ENCODE peak calls at places on chromosomes 3 and 15, in six cellular contexts. One of them, this sample, is unnamed.
A peak's percentile ranks its signal among the peaks of the same experiment; 100 is the strongest.

GRCh38 chr3:172256101-172256687 is 192.1 kb downstream of the GHSR start:
- DNase-seq in cardiac muscle cell: peak; percentile 92
- DNase-seq in psoas muscle: peak; percentile 22
- DNase-seq in neuronal stem cell: no peak
- DNase-seq in tibial nerve: peak; percentile 71
- DNase-seq in brain microvascular endothelial cell: no peak
- DNase-seq in this sample: no peak

GRCh38 chr3:127444761-127445160 is 145.8 kb downstream of the TPRA1 start:
- DNase-seq in brain microvascular endothelial cell: no peak
- DNase-seq in psoas muscle: no peak
- DNase-seq in tibial nerve: no peak
- DNase-seq in cardiac muscle cell: no peak
- DNase-seq in neuronal stem cell: no peak
- DNase-seq in this sample: no peak

GRCh38 chr3:170436697-170437096 is 18.0 kb downstream of the CLDN11 start:
- DNase-seq in cardiac muscle cell: no peak
- DNase-seq in tibial nerve: no peak
- DNase-seq in neuronal stem cell: no peak
- DNase-seq in psoas muscle: no peak
- DNase-seq in brain microvascular endothelial cell: no peak
- DNase-seq in this sample: no peak

GRCh38 chr15:52256366-52256765 is 39.2 kb downstream of the MYO5C start:
- DNase-seq in psoas muscle: peak; percentile 55
- DNase-seq in cardiac muscle cell: peak; percentile 83
- DNase-seq in brain microvascular endothelial cell: peak; percentile 81
- DNase-seq in tibial nerve: peak; percentile 86
- DNase-seq in neuronal stem cell: peak; percentile 83
- DNase-seq in this sample: peak; percentile 50

GRCh38 chr3:57597973-57598351 is 818 bp upstream of the ARF4 start:
- DNase-seq in tibial nerve: no peak
- DNase-seq in neuronal stem cell: no peak
- DNase-seq in cardiac muscle cell: no peak
- DNase-seq in brain microvascular endothelial cell: no peak
- DNase-seq in psoas muscle: no peak
- DNase-seq in this sample: no peak

GRCh38 chr15:66233487-66234415 is 19.8 kb downstream of the MEGF11 start:
- DNase-seq in tibial nerve: no peak
- DNase-seq in cardiac muscle cell: peak; percentile 22
- DNase-seq in psoas muscle: no peak
- DNase-seq in brain microvascular endothelial cell: no peak
- DNase-seq in neuronal stem cell: no peak
- DNase-seq in this sample: no peak

GRCh38 chr15:66863382-66864085 is 161.5 kb downstream of the SMAD6 start:
- DNase-seq in brain microvascular endothelial cell: no peak
- DNase-seq in psoas muscle: no peak
- DNase-seq in tibial nerve: no peak
- DNase-seq in cardiac muscle cell: no peak
- DNase-seq in neuronal stem cell: no peak
- DNase-seq in this sample: no peak

GRCh38 chr3:452221-452620 is 255.7 kb downstream of the CHL1 start:
- DNase-seq in neuronal stem cell: no peak
- DNase-seq in psoas muscle: no peak
- DNase-seq in tibial nerve: no peak
- DNase-seq in brain microvascular endothelial cell: no peak
- DNase-seq in cardiac muscle cell: no peak
- DNase-seq in this sample: no peak

GRCh38 chr3:194618858-194619608 is 14.2 kb downstream of the TMEM44 start:
- DNase-seq in tibial nerve: no peak
- DNase-seq in psoas muscle: no peak
- DNase-seq in brain microvascular endothelial cell: no peak
- DNase-seq in neuronal stem cell: no peak
- DNase-seq in cardiac muscle cell: no peak
- DNase-seq in this sample: no peak

GRCh38 chr3:69474186-69474585 is 88.3 kb upstream of the FRMD4B start:
- DNase-seq in neuronal stem cell: no peak
- DNase-seq in tibial nerve: no peak
- DNase-seq in brain microvascular endothelial cell: no peak
- DNase-seq in psoas muscle: no peak
- DNase-seq in cardiac muscle cell: no peak
- DNase-seq in this sample: no peak

DNA sequence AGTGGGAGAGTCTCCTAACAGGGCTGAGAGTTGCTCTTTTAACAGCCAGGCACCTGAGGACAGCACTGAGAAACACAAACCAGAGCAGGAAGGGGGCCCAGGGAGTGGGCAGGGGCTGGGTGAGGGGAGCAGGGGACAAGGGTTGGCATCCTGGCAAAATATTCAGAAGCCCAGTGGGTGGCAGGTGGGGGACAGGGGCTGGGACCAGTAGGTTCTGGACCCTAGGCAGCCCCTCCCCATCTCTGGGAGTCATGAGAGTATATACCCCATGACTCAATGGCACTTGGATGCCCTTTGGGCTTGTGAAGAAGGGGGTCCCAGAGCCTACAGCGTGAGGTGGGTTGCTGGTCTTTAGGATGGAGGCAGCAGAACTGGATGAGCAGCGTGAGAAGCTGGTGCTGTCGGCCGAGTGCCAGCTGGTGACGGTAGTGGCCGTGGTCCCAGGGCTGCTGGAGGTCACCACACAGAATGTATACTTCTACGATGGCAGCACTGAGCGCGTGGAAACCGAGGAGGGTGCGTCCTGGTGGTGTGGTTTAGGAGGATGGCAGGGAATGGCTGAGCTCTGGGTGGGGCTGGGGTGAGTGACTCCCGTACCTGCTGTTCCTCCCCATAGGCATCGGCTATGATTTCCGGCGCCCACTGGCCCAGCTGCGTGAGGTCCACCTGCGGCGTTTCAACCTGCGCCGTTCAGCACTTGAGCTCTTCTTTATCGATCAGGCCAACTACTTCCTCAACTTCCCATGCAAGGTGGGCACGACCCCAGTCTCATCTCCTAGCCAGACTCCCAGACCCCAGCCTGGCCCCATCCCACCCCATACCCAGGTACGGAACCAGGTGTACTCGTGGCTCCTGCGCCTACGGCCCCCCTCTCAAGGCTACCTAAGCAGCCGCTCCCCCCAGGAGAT is 24.2 kb downstream of the NBEAL2 start:
- DNase-seq in cardiac muscle cell: no peak
- DNase-seq in tibial nerve: no peak
- DNase-seq in psoas muscle: peak; percentile 9
- DNase-seq in neuronal stem cell: no peak
- DNase-seq in brain microvascular endothelial cell: no peak
- DNase-seq in this sample: no peak
- H3K36me3 ChIP-seq in cardiac muscle cell: no peaks in the 10 kb centered on the region
- H3K36me3 ChIP-seq in tibial nerve: peaks cover 89% of the 10 kb centered on the region
- H3K36me3 ChIP-seq in psoas muscle: peaks cover 61% of the 10 kb centered on the region
- H3K36me3 ChIP-seq in neuronal stem cell: peaks cover 9% of the 10 kb centered on the region
- H3K36me3 ChIP-seq in brain microvascular endothelial cell: peaks cover 11% of the 10 kb centered on the region
- H3K36me3 ChIP-seq in this sample: peaks cover 51% of the 10 kb centered on the region

DNA sequence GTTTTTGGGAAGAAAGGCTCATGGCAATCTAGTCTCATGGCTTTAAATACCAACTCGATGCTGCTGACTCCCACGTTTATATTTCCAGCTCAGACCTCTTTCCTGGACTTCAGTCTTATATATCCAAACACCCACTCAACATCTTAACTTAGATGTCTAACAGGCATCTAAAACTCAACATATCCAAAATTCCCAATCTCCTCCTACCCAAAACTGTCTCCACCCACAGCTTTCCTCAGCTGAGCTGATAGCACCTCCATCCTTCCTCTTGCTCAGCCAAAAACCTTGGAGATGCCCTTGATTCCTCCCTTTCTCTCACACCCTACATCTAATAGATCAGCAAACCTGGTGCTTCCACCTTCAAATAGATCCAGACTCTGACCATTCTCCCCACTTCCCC is 202.5 kb downstream of the TLE3 start:
- DNase-seq in cardiac muscle cell: no peak
- DNase-seq in tibial nerve: no peak
- DNase-seq in neuronal stem cell: no peak
- DNase-seq in psoas muscle: no peak
- DNase-seq in brain microvascular endothelial cell: no peak
- DNase-seq in this sample: no peak
- H3K27me3 ChIP-seq in cardiac muscle cell: no peaks in the 10 kb centered on the region
- H3K27me3 ChIP-seq in tibial nerve: no peaks in the 10 kb centered on the region
- H3K27me3 ChIP-seq in neuronal stem cell: peaks cover 41% of the 10 kb centered on the region
- H3K27me3 ChIP-seq in psoas muscle: no peaks in the 10 kb centered on the region
- H3K27me3 ChIP-seq in brain microvascular endothelial cell: peaks cover 4% of the 10 kb centered on the region
- H3K27me3 ChIP-seq in this sample: no peaks in the 10 kb centered on the region

GRCh38 chr15:40846846-40847224 is 3.0 kb downstream of the SPINT1 start:
- DNase-seq in cardiac muscle cell: no peak
- DNase-seq in neuronal stem cell: no peak
- DNase-seq in tibial nerve: no peak
- DNase-seq in brain microvascular endothelial cell: no peak
- DNase-seq in psoas muscle: no peak
- DNase-seq in this sample: no peak
- H3K4me3 ChIP-seq in cardiac muscle cell: no peak overlapping the region
- H3K4me3 ChIP-seq in neuronal stem cell: no peak overlapping the region
- H3K4me3 ChIP-seq in tibial nerve: no peak overlapping the region
- H3K4me3 ChIP-seq in brain microvascular endothelial cell: no peak overlapping the region
- H3K4me3 ChIP-seq in psoas muscle: no peak overlapping the region
- H3K4me3 ChIP-seq in this sample: no peak overlapping the region

GRCh38 chr3:167712445-167712844 is 22.2 kb downstream of the PDCD10 start:
- DNase-seq in cardiac muscle cell: no peak
- DNase-seq in neuronal stem cell: no peak
- DNase-seq in brain microvascular endothelial cell: no peak
- DNase-seq in psoas muscle: no peak
- DNase-seq in tibial nerve: no peak
- DNase-seq in this sample: no peak
- H3K36me3 ChIP-seq in cardiac muscle cell: no peaks in the 10 kb centered on the region
- H3K36me3 ChIP-seq in neuronal stem cell: peaks cover 8% of the 10 kb centered on the region
- H3K36me3 ChIP-seq in brain microvascular endothelial cell: peaks cover 2% of the 10 kb centered on the region
- H3K36me3 ChIP-seq in psoas muscle: peaks cover 19% of the 10 kb centered on the region
- H3K36me3 ChIP-seq in tibial nerve: peaks cover 50% of the 10 kb centered on the region
- H3K36me3 ChIP-seq in this sample: peaks cover 3% of the 10 kb centered on the region

DNA sequence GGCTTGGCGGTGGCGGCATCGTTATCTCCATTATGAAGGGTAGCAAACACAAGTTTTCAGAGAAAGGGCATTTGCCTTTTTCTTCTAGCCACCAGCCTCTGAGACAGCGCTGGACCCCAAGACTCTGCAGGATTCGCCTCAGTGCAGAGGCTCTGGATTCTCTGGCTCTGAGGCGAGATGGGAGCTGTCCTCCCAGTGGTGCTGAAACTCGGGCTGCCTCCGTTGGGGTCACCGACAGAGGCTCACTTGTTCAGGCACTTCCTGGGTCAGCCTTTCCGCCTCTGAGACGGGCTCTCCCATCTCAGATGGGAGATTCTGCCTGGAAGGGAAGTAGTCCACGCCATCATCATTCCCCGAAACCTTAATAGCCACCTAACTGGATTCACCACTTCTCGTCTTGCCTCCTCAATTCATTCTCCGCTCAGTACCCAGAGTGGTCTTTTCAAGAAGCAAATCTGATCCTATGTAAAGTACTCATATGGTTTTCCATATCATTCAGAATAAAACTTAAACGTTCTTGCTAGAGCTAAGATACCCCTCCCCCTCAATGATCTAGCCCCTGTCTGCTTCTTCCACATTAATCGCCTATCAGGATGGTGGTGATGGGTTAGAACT is 76.9 kb downstream of the RHCG start:
- DNase-seq in brain microvascular endothelial cell: peak; percentile 48
- DNase-seq in psoas muscle: no peak
- DNase-seq in neuronal stem cell: peak; percentile 85
- DNase-seq in tibial nerve: no peak
- DNase-seq in cardiac muscle cell: peak; percentile 60
- DNase-seq in this sample: no peak
- H3K27me3 ChIP-seq in brain microvascular endothelial cell: peaks cover 20% of the 10 kb centered on the region
- H3K27me3 ChIP-seq in psoas muscle: no peaks in the 10 kb centered on the region
- H3K27me3 ChIP-seq in neuronal stem cell: peaks cover 74% of the 10 kb centered on the region
- H3K27me3 ChIP-seq in tibial nerve: no peaks in the 10 kb centered on the region
- H3K27me3 ChIP-seq in cardiac muscle cell: peaks cover 96% of the 10 kb centered on the region
- H3K27me3 ChIP-seq in this sample: peaks cover 39% of the 10 kb centered on the region

DNA sequence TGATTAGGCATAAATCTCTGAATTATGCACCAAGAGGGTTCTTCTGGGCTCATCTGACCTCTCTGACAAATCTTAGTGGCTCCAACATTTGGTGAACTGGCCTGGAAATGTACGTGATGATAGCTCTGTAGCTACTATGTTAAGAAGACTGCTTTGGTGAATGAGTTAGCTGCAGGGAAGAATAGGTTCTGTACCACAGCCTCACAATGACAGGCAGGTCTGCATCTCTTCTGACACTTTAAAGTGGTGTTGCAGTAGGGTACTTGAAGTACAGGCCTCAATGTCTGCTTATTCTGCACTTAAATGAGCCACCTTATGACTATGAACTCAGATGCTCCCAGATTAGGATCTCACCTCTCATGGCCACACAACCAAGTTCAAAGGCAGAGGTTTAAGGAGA is 7.0 kb downstream of the FGF7 start:
- DNase-seq in brain microvascular endothelial cell: no peak
- DNase-seq in tibial nerve: no peak
- DNase-seq in cardiac muscle cell: no peak
- DNase-seq in psoas muscle: no peak
- DNase-seq in neuronal stem cell: no peak
- DNase-seq in this sample: no peak
- H3K4me3 ChIP-seq in brain microvascular endothelial cell: no peak overlapping the region
- H3K4me3 ChIP-seq in tibial nerve: no peak overlapping the region
- H3K4me3 ChIP-seq in cardiac muscle cell: no peak overlapping the region
- H3K4me3 ChIP-seq in psoas muscle: no peak overlapping the region
- H3K4me3 ChIP-seq in neuronal stem cell: no peak overlapping the region
- H3K4me3 ChIP-seq in this sample: no peak overlapping the region

DNA sequence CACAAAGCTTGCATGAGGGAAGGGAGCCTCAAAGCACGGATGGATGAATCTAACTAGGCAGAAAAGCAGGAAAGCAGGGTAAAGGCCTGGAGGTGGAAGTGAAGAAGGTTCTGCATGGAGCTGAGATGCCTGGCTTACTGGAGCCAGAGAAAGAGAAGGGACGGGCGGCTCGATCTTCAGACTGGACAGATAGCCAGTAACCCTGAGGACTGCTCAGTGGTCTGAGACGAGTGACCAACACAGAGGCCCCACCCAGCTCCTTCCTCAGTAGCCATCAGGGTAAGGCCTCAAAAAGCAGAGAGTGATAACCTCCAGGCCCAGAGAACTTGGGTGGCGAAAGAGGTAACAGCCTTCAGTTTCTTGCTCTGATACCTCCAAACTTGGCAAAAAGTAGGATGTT is 6.4 kb downstream of the CLN6 start:
- DNase-seq in psoas muscle: no peak
- DNase-seq in tibial nerve: no peak
- DNase-seq in cardiac muscle cell: no peak
- DNase-seq in brain microvascular endothelial cell: no peak
- DNase-seq in neuronal stem cell: no peak
- DNase-seq in this sample: no peak
- H3K36me3 ChIP-seq in psoas muscle: peaks cover 4% of the 10 kb centered on the region
- H3K36me3 ChIP-seq in tibial nerve: peaks cover 6% of the 10 kb centered on the region
- H3K36me3 ChIP-seq in cardiac muscle cell: no peaks in the 10 kb centered on the region
- H3K36me3 ChIP-seq in brain microvascular endothelial cell: no peaks in the 10 kb centered on the region
- H3K36me3 ChIP-seq in neuronal stem cell: peaks cover 2% of the 10 kb centered on the region
- H3K36me3 ChIP-seq in this sample: peaks cover 9% of the 10 kb centered on the region

GRCh38 chr15:83107841-83108181 is 366 bp downstream of the TM6SF1 start:
- DNase-seq in psoas muscle: no peak
- DNase-seq in cardiac muscle cell: no peak
- DNase-seq in neuronal stem cell: no peak
- DNase-seq in tibial nerve: no peak
- DNase-seq in brain microvascular endothelial cell: no peak
- DNase-seq in this sample: no peak
- H3K27me3 ChIP-seq in psoas muscle: no peaks in the 10 kb centered on the region
- H3K27me3 ChIP-seq in cardiac muscle cell: peaks cover 55% of the 10 kb centered on the region
- H3K27me3 ChIP-seq in neuronal stem cell: peaks cover 17% of the 10 kb centered on the region
- H3K27me3 ChIP-seq in tibial nerve: no peaks in the 10 kb centered on the region
- H3K27me3 ChIP-seq in brain microvascular endothelial cell: no peaks in the 10 kb centered on the region
- H3K27me3 ChIP-seq in this sample: peaks cover 11% of the 10 kb centered on the region

This sample was measured in iPS DF 6.9.